ENCODE peak calls at places on chromosomes 16 and 17, in five cellular contexts. One of them, this sample, is unnamed.

GRCh38 chr16:82880361-82880760 is 253.6 kb downstream of the CDH13 start:
- DNase-seq in H9: no peak
- DNase-seq in heart left ventricle: no peak
- DNase-seq in LoVo: no peak
- DNase-seq in M059J: no peak
- DNase-seq in this sample: no peak

GRCh38 chr17:82775033-82775823 is 23.4 kb downstream of the TBCD start:
- DNase-seq in LoVo: peak
- DNase-seq in H9: peak
- DNase-seq in M059J: no peak
- DNase-seq in heart left ventricle: no peak
- DNase-seq in this sample: peak

GRCh38 chr17:18309202-18309601 is 5.6 kb downstream of the TOP3A start:
- DNase-seq in heart left ventricle: no peak
- DNase-seq in M059J: no peak
- DNase-seq in H9: no peak
- DNase-seq in LoVo: no peak
- DNase-seq in this sample: no peak

GRCh38 chr17:1979182-1979980 is 45.8 kb downstream of the RTN4RL1 start:
- DNase-seq in LoVo: no peak
- DNase-seq in H9: no peak
- DNase-seq in heart left ventricle: no peak
- DNase-seq in M059J: no peak
- DNase-seq in this sample: no peak

GRCh38 chr16:65274576-65274975 is 152.7 kb upstream of the CDH11 start:
- DNase-seq in LoVo: peak
- DNase-seq in heart left ventricle: no peak
- DNase-seq in M059J: peak
- DNase-seq in H9: no peak
- DNase-seq in this sample: no peak

GRCh38 chr17:76868176-76868668 is at the start of gene MGAT5B:
- DNase-seq in LoVo: peak
- DNase-seq in heart left ventricle: peak
- DNase-seq in M059J: peak
- DNase-seq in H9: peak
- DNase-seq in this sample: peak

GRCh38 chr16:58461056-58461455 is 38.9 kb upstream of the NDRG4 start:
- DNase-seq in M059J: peak
- DNase-seq in heart left ventricle: no peak
- DNase-seq in H9: no peak
- DNase-seq in LoVo: no peak
- DNase-seq in this sample: no peak

GRCh38 chr17:79951361-79952264 is 84.1 kb downstream of the TBC1D16 start:
- DNase-seq in M059J: peak
- DNase-seq in H9: peak
- DNase-seq in LoVo: no peak
- DNase-seq in heart left ventricle: peak
- DNase-seq in this sample: peak

GRCh38 chr17:78789663-78790181 is 7.6 kb upstream of the CYTH1 start:
- DNase-seq in M059J: no peak
- DNase-seq in H9: no peak
- DNase-seq in LoVo: no peak
- DNase-seq in heart left ventricle: peak
- DNase-seq in this sample: no peak

GRCh38 chr17:29836643-29837042 is 93.4 kb downstream of the SSH2 start:
- DNase-seq in LoVo: no peak
- DNase-seq in H9: no peak
- DNase-seq in M059J: peak
- DNase-seq in heart left ventricle: no peak
- DNase-seq in this sample: no peak

GRCh38 chr17:43532581-43532980 is 13.6 kb downstream of the ETV4 start:
- DNase-seq in M059J: no peak
- DNase-seq in heart left ventricle: no peak
- DNase-seq in LoVo: no peak
- DNase-seq in H9: no peak
- DNase-seq in this sample: no peak

GRCh38 chr17:11318207-11318606 is 77.2 kb downstream of the SHISA6 start:
- DNase-seq in H9: peak
- DNase-seq in M059J: no peak
- DNase-seq in LoVo: no peak
- DNase-seq in heart left ventricle: no peak
- DNase-seq in this sample: no peak

GRCh38 chr16:59920054-59920453 is 1185.9 kb upstream of the GOT2 start:
- DNase-seq in M059J: no peak
- DNase-seq in heart left ventricle: no peak
- DNase-seq in H9: no peak
- DNase-seq in LoVo: no peak
- DNase-seq in this sample: no peak

GRCh38 chr16:6884002-6884401 is 448.6 kb upstream of the RBFOX1 start:
- DNase-seq in LoVo: no peak
- DNase-seq in heart left ventricle: no peak
- DNase-seq in M059J: no peak
- DNase-seq in H9: no peak
- DNase-seq in this sample: no peak

GRCh38 chr16:87603684-87604571 is 1.6 kb downstream of the JPH3 start:
- DNase-seq in H9: no peak
- DNase-seq in heart left ventricle: no peak
- DNase-seq in LoVo: no peak
- DNase-seq in M059J: no peak
- DNase-seq in this sample: no peak

GRCh38 chr17:45240905-45241314 is 19.2 kb downstream of the FMNL1 start:
- DNase-seq in LoVo: no peak
- DNase-seq in heart left ventricle: no peak
- DNase-seq in H9: no peak
- DNase-seq in M059J: no peak
- DNase-seq in this sample: no peak

GRCh38 chr17:68210570-68210969 is 37.3 kb upstream of the AMZ2 start:
- DNase-seq in H9: no peak
- DNase-seq in M059J: no peak
- DNase-seq in heart left ventricle: no peak
- DNase-seq in LoVo: no peak
- DNase-seq in this sample: no peak

GRCh38 chr17:81832608-81833159 is 407 bp downstream of the MCRIP1 start:
- DNase-seq in H9: no peak
- DNase-seq in M059J: no peak
- DNase-seq in heart left ventricle: no peak
- DNase-seq in LoVo: no peak
- DNase-seq in this sample: no peak

GRCh38 chr17:64063766-64064224 is 43.4 kb upstream of the ICAM2 start:
- DNase-seq in LoVo: no peak
- DNase-seq in H9: peak
- DNase-seq in M059J: peak
- DNase-seq in heart left ventricle: peak
- DNase-seq in this sample: peak

GRCh38 chr16:49012961-49013726 is 268.5 kb downstream of the CBLN1 start:
- DNase-seq in LoVo: no peak
- DNase-seq in heart left ventricle: peak
- DNase-seq in H9: no peak
- DNase-seq in M059J: peak
- DNase-seq in this sample: no peak

GRCh38 chr16:73196670-73197069 is 148.7 kb upstream of the ZFHX3 start:
- DNase-seq in M059J: peak
- DNase-seq in LoVo: peak
- DNase-seq in heart left ventricle: peak
- DNase-seq in H9: peak
- DNase-seq in this sample: peak

GRCh38 chr17:80619535-80620235 is 75.0 kb downstream of the RPTOR start:
- DNase-seq in M059J: peak
- DNase-seq in heart left ventricle: no peak
- DNase-seq in H9: no peak
- DNase-seq in LoVo: peak
- DNase-seq in this sample: peak

GRCh38 chr16:27550582-27550920 is 607 bp downstream of the KATNIP start:
- DNase-seq in LoVo: no peak
- DNase-seq in M059J: no peak
- DNase-seq in heart left ventricle: no peak
- DNase-seq in H9: no peak
- DNase-seq in this sample: no peak

GRCh38 chr16:694187-694862 is 4.1 kb upstream of the WDR24 start:
- DNase-seq in heart left ventricle: no peak
- DNase-seq in H9: peak
- DNase-seq in M059J: no peak
- DNase-seq in LoVo: no peak
- DNase-seq in this sample: peak

GRCh38 chr17:62902573-62903229 is 63.3 kb upstream of the TANC2 start:
- DNase-seq in LoVo: no peak
- DNase-seq in M059J: no peak
- DNase-seq in heart left ventricle: no peak
- DNase-seq in H9: no peak
- DNase-seq in this sample: no peak

GRCh38 chr16:67931712-67932461 is at the start of gene CTRL:
- DNase-seq in LoVo: no peak
- DNase-seq in H9: no peak
- DNase-seq in heart left ventricle: no peak
- DNase-seq in M059J: no peak
- DNase-seq in this sample: no peak

GRCh38 chr17:27453466-27453865 is 2.8 kb upstream of the KSR1 start:
- DNase-seq in H9: no peak
- DNase-seq in M059J: peak
- DNase-seq in LoVo: peak
- DNase-seq in heart left ventricle: no peak
- DNase-seq in this sample: no peak

GRCh38 chr16:82580293-82580900 is 46.4 kb upstream of the CDH13 start:
- DNase-seq in LoVo: peak
- DNase-seq in H9: no peak
- DNase-seq in heart left ventricle: no peak
- DNase-seq in M059J: peak
- DNase-seq in this sample: no peak

GRCh38 chr17:30318190-30318589 is 15.7 kb downstream of the TMIGD1 start:
- DNase-seq in H9: no peak
- DNase-seq in LoVo: no peak
- DNase-seq in heart left ventricle: no peak
- DNase-seq in M059J: peak
- DNase-seq in this sample: no peak

GRCh38 chr16:16882766-16883165 is 503.8 kb downstream of the NPIPA7 start:
- DNase-seq in LoVo: no peak
- DNase-seq in heart left ventricle: no peak
- DNase-seq in M059J: no peak
- DNase-seq in H9: no peak
- DNase-seq in this sample: no peak

GRCh38 chr16:78562650-78563049 is 463.2 kb downstream of the WWOX start:
- DNase-seq in M059J: no peak
- DNase-seq in H9: no peak
- DNase-seq in heart left ventricle: no peak
- DNase-seq in LoVo: no peak
- DNase-seq in this sample: no peak

GRCh38 chr16:78655481-78656114 is 556.1 kb downstream of the WWOX start:
- DNase-seq in H9: no peak
- DNase-seq in LoVo: no peak
- DNase-seq in heart left ventricle: no peak
- DNase-seq in M059J: no peak
- DNase-seq in this sample: no peak

GRCh38 chr17:18858567-18859245 is 775 bp downstream of the PRPSAP2 start:
- DNase-seq in H9: no peak
- DNase-seq in M059J: no peak
- DNase-seq in heart left ventricle: no peak
- DNase-seq in LoVo: no peak
- DNase-seq in this sample: no peak

GRCh38 chr17:66775262-66775661 is 59.7 kb upstream of the CACNG5 start:
- DNase-seq in LoVo: no peak
- DNase-seq in H9: peak
- DNase-seq in heart left ventricle: no peak
- DNase-seq in M059J: no peak
- DNase-seq in this sample: no peak

GRCh38 chr17:12376276-12376675 is 289.4 kb upstream of the MYOCD start:
- DNase-seq in H9: no peak
- DNase-seq in LoVo: no peak
- DNase-seq in M059J: no peak
- DNase-seq in heart left ventricle: no peak
- DNase-seq in this sample: no peak

GRCh38 chr17:59093145-59093701 is 13.5 kb downstream of the TRIM37 start:
- DNase-seq in M059J: no peak
- DNase-seq in H9: no peak
- DNase-seq in LoVo: no peak
- DNase-seq in heart left ventricle: no peak
- DNase-seq in this sample: no peak

GRCh38 chr17:39617100-39617445 is 9.4 kb upstream of the NEUROD2 start:
- DNase-seq in H9: no peak
- DNase-seq in LoVo: no peak
- DNase-seq in heart left ventricle: no peak
- DNase-seq in M059J: no peak
- DNase-seq in this sample: no peak

GRCh38 chr17:40499551-40500189 is 1.8 kb downstream of the TNS4 start:
- DNase-seq in H9: peak
- DNase-seq in heart left ventricle: peak
- DNase-seq in M059J: peak
- DNase-seq in LoVo: peak
- DNase-seq in this sample: peak

GRCh38 chr17:32486091-32486700 is 597 bp upstream of the CDK5R1 start:
- DNase-seq in heart left ventricle: peak
- DNase-seq in LoVo: peak
- DNase-seq in M059J: peak
- DNase-seq in H9: peak
- DNase-seq in this sample: peak

This sample was measured in Caco-2.